ENCODE peak calls at places on chromosome 17, in four cellular contexts. Z is effector memory CD4-positive, alpha-beta T cell; P is T-helper 2 cell; U is activated naive CD4-positive, alpha-beta T cell. W is an unnamed sample.

GRCh38 chr17:50909765-50910661 is 43.9 kb upstream of the TOB1 start:
- DNase-seq in P (peak), U (no peak), Z (peak), W (no peak)

GRCh38 chr17:50550661-50551432 is 3.9 kb downstream of the SPATA20 start:
- DNase-seq in P (no peak), U (no peak), Z (no peak), W (peak)

GRCh38 chr17:50095626-50096037 is 481 bp downstream of the PDK2 start:
- DNase-seq in P (no peak), U (no peak), Z (no peak), W (no peak)

GRCh38 chr17:64162575-64162974 is 32.6 kb upstream of the ERN1 start:
- DNase-seq in P (no peak), Z (no peak), U (no peak), W (no peak)

GRCh38 chr17:28174352-28175046 is 132.0 kb downstream of the NLK start:
- DNase-seq in P (peak), Z (no peak), U (no peak), W (no peak)

GRCh38 chr17:49964539-49965521 is 4.2 kb upstream of the DLX4 start:
- DNase-seq in U (no peak), P (peak), Z (no peak), W (no peak)

GRCh38 chr17:29613371-29613837 is 9.3 kb downstream of the CORO6 start:
- DNase-seq in Z (peak), U (peak), P (peak), W (peak)

GRCh38 chr17:28426081-28426519 is 20.1 kb upstream of the SLC46A1 start:
- DNase-seq in U (no peak), Z (no peak), P (no peak), W (no peak)

GRCh38 chr17:16351831-16352230 is 1.4 kb downstream of the CENPV start:
- DNase-seq in U (no peak), Z (no peak), P (no peak), W (peak)

W was measured in astrocyte.